ENCODE peak calls at places on chromosomes 16 and 17, in four cellular contexts. U is mesenchymal stem cell, H is IMR-90, L is H9. G is an unnamed sample.

GRCh38 chr17:28946239-28946638 is 5.1 kb downstream of the PHF12 start:
- DNase-seq in H (peak; percentile 78), L (no peak), U (peak; percentile 67), G (no peak)

GRCh38 chr17:30599424-30600061 is 122.3 kb downstream of the GOSR1 start:
- DNase-seq in U (no peak), L (no peak), H (no peak), G (no peak)

GRCh38 chr17:54864636-54865420 is 35.8 kb upstream of the TOM1L1 start:
- DNase-seq in H (no peak), U (no peak), L (no peak), G (no peak)

GRCh38 chr16:53982631-53983042 is 278.7 kb downstream of the FTO start:
- DNase-seq in U (no peak), L (no peak), H (no peak), G (no peak)

GRCh38 chr17:67619555-67619954 is 98.2 kb upstream of the NOL11 start:
- DNase-seq in H (no peak), L (no peak), U (no peak), G (no peak)

GRCh38 chr16:25012525-25012991 is 2.6 kb downstream of the ARHGAP17 start:
- DNase-seq in U (peak; percentile 90), H (peak; percentile 76), L (no peak), G (no peak)

GRCh38 chr17:22462461-22462860 is 770.1 kb downstream of the KCNJ18 start:
- DNase-seq in L (no peak), H (no peak), U (no peak), G (no peak)

GRCh38 chr16:84507011-84507982 is 2.8 kb upstream of the MEAK7 start:
- DNase-seq in L (no peak), U (no peak), H (no peak), G (no peak)

GRCh38 chr17:16381496-16381820 is 567 bp downstream of the UBB start:
- DNase-seq in L (no peak), H (peak; percentile 49), U (no peak), G (no peak)

GRCh38 chr16:14344292-14344691 is 273.2 kb downstream of the MRTFB start:
- DNase-seq in U (no peak), H (peak; percentile 11), L (peak; percentile 43), G (no peak)

GRCh38 chr17:27888945-27889344 is 4.2 kb downstream of the LYRM9 start:
- DNase-seq in L (peak; percentile 87), H (peak; percentile 4), U (peak; percentile 18), G (peak; percentile 64)

GRCh38 chr16:23500212-23500865 is 10.0 kb downstream of the GGA2 start:
- DNase-seq in L (no peak), H (no peak), U (no peak), G (no peak)

GRCh38 chr17:3773511-3773910 is 27.5 kb downstream of the ITGAE start:
- DNase-seq in H (peak; percentile 74), L (no peak), U (peak; percentile 49), G (no peak)

GRCh38 chr17:40242774-40243173 is 23.7 kb downstream of the WIPF2 start:
- DNase-seq in L (no peak), U (no peak), H (no peak), G (no peak)

GRCh38 chr17:75454193-75454592 is 2.2 kb upstream of the TMEM94 start:
- DNase-seq in L (no peak), H (no peak), U (no peak), G (no peak)

GRCh38 chr17:27569257-27569722 is 61.7 kb upstream of the LGALS9 start:
- DNase-seq in L (peak; percentile 94), U (no peak), H (peak; percentile 34), G (peak; percentile 18)

GRCh38 chr16:12786077-12786476 is 17.6 kb downstream of the CPPED1 start:
- DNase-seq in H (no peak), L (no peak), U (no peak), G (no peak)

GRCh38 chr17:50935201-50936124 is 69.3 kb upstream of the TOB1 start:
- DNase-seq in L (no peak), H (no peak), U (no peak), G (no peak)

GRCh38 chr16:74563828-74564263 is 43.1 kb downstream of the GLG1 start:
- DNase-seq in L (no peak), H (peak; percentile 43), U (peak; percentile 68), G (no peak)

GRCh38 chr16:66269631-66270332 is 96.7 kb upstream of the CDH5 start:
- DNase-seq in L (peak; percentile 47), H (no peak), U (no peak), G (no peak)

GRCh38 chr16:75288596-75289120 is 37.2 kb upstream of the BCAR1 start:
- DNase-seq in L (no peak), H (no peak), U (no peak), G (no peak)

GRCh38 chr17:41522301-41523224 is 3.9 kb upstream of the KRT15 start:
- DNase-seq in H (no peak), U (no peak), L (no peak), G (no peak)

GRCh38 chr17:46152423-46152822 is 40.8 kb downstream of the KANSL1 start:
- DNase-seq in H (no peak), U (no peak), L (no peak), G (no peak)

GRCh38 chr16:49890876-49891275 is 35.0 kb upstream of the ZNF423 start:
- DNase-seq in H (no peak), L (peak; percentile 85), U (no peak), G (no peak)

GRCh38 chr17:73286863-73287296 is 24.9 kb downstream of the CDC42EP4 start:
- DNase-seq in U (no peak), H (peak; percentile 41), L (no peak), G (no peak)

GRCh38 chr17:3474212-3474611 is 1.6 kb upstream of the ASPA start:
- DNase-seq in U (peak; percentile 56), H (no peak), L (no peak), G (no peak)

GRCh38 chr17:56939869-56940484 is 20.9 kb downstream of the COIL start:
- DNase-seq in U (peak; percentile 77), H (peak; percentile 62), L (no peak), G (peak; percentile 66)

GRCh38 chr16:4704491-4704890 is 11.1 kb downstream of the NUDT16L1 start:
- DNase-seq in U (no peak), L (no peak), H (no peak), G (no peak)

GRCh38 chr17:35041390-35041789 is 22.1 kb downstream of the RFFL start:
- DNase-seq in L (no peak), H (no peak), U (no peak), G (no peak)

GRCh38 chr17:4503283-4504005 is 4.8 kb downstream of the SPNS2 start:
- DNase-seq in L (no peak), H (no peak), U (no peak), G (no peak)

GRCh38 chr17:46009681-46010596 is 10.9 kb downstream of the STH start:
- DNase-seq in H (peak; percentile 62), L (peak; percentile 34), U (peak; percentile 29), G (no peak)

GRCh38 chr17:69434164-69434579 is 19.7 kb downstream of the MAP2K6 start:
- DNase-seq in U (peak; percentile 69), H (peak; percentile 26), L (no peak), G (no peak)

GRCh38 chr16:11290102-11290893 is 9.2 kb upstream of the PRM1 start:
- DNase-seq in L (no peak), U (no peak), H (no peak), G (no peak)

GRCh38 chr16:1007284-1007850 is 25.8 kb downstream of the SOX8 start:
- DNase-seq in U (no peak), H (no peak), L (no peak), G (no peak)

GRCh38 chr17:57106107-57106835 is 21.2 kb downstream of the AKAP1 start:
- DNase-seq in U (no peak), L (peak; percentile 80), H (no peak), G (no peak)

GRCh38 chr17:38418693-38419507 is 9.4 kb upstream of the ARHGAP23 start:
- DNase-seq in H (no peak), U (peak; percentile 21), L (peak; percentile 71), G (no peak)

GRCh38 chr17:38416840-38417209 is 11.4 kb upstream of the ARHGAP23 start:
- DNase-seq in H (no peak), U (no peak), L (no peak), G (no peak)

GRCh38 chr17:38418069-38418692 is 10.1 kb upstream of the ARHGAP23 start:
- DNase-seq in U (no peak), H (no peak), L (no peak), G (no peak)

GRCh38 chr17:38417210-38417951 is 10.9 kb upstream of the ARHGAP23 start:
- DNase-seq in H (no peak), L (peak; percentile 42), U (no peak), G (no peak)

DNA sequence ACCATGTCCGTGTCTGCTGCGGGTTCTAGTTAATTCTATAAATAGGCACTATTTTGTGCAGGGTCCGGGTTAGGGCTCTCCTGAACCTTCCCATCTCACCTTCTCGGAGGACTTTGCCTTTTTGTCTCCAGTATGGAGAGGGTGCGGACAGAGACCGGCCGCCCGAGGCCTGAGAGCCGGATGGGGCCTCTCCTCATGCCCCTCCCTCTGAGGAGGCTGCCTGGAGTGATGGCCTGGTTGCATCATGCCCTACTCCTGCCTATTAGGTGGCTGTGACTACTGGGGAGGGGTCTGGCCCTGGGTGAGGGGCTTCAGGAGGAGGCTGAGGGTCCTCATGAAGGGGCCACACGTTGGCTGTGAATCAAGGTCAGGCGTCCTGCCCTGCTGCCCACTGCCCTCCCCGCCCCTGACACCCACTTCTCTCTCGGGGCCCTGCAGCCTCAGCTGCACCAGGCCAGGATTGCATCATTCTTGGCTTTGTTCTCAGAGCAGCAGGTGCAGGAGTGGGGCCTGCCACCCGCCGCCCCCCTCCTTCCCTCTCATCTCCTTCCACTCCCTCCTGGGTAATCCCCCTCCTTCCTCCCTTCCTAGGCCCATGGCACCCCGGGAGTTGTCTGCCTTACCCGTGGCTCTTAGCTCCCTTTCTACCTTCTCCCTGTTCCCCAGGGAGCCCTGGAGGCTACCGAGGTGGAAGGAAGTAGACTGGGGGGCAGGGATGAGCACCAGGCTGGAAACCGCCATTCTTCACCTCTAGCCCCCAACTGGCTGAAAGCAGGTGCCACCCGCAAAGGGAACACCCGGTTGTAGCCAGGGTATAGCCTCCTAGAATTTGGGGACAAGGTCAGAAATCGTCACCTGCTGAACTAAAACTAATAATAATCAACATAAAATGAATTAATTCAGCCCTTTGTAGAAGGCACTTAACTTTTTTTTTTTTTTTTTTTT is 12.7 kb upstream of the ARHGAP23 start:
- DNase-seq in H (peak; percentile 69), L (peak; percentile 89), U (peak; percentile 59), G (no peak)
- H4K8ac ChIP-seq in H (peak overlapping the region; percentile 100), L (no peak overlapping the region), U (peak overlapping the region; percentile 99), G (no peak overlapping the region)

GRCh38 chr17:33452797-33453196 is 159.7 kb upstream of the ASIC2 start:
- DNase-seq in U (peak; percentile 53), H (no peak), L (peak; percentile 69), G (no peak)

GRCh38 chr17:33447090-33447489 is 154.0 kb upstream of the ASIC2 start:
- DNase-seq in L (no peak), U (no peak), H (no peak), G (no peak)

GRCh38 chr17:33451221-33451620 is 158.1 kb upstream of the ASIC2 start:
- DNase-seq in U (peak; percentile 63), H (no peak), L (no peak), G (no peak)
- H2BK5ac ChIP-seq in U (no peak overlapping the region), H (no peak overlapping the region), L (no peak overlapping the region), G (no peak overlapping the region)

DNA sequence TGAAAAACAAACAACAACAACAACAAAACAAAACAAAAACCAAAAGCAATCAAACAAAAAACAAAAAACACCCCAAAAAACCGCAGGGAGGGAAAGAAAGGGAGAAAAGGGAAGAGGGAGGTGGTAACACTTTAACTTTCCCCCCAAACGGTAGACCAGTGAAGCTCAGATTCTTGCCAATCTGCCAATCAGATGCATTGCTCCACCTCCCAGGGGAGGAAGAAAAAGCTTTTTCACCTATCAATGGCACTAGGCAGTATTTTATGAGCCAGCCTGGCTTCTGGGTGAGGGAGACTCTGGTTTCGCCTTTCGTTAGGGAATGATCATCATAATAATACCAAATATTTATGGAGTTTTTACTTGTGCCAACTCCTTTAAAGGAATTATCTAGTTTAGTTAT is 94.1 kb downstream of the GPR139 start:
- DNase-seq in U (no peak), H (no peak), L (no peak), G (no peak)
- H3K14ac ChIP-seq in U (no peak overlapping the region), H (no peak overlapping the region), L (no peak overlapping the region), G (no peak overlapping the region)

GRCh38 chr17:20313891-20314290 is 153.4 kb downstream of the LGALS9B start:
- DNase-seq in L (no peak), H (no peak), U (no peak), G (no peak)
- H4K8ac ChIP-seq in L (no peak overlapping the region), H (no peak overlapping the region), U (no peak overlapping the region), G (no peak overlapping the region)

G was measured in neuronal stem cell.